ENCODE peak calls at places on chromosomes 5 and 9, in five cellular contexts. J is dorsolateral prefrontal cortex; L is CD8-positive, alpha-beta memory T cell; Z is GM23338; S is pancreas. A is an unnamed sample. For H3K27me3, the result is how much of the 10 kb centered on the place peaks cover.

GRCh38 chr9:34993502-34994428 is 4.2 kb downstream of the DNAJB5 start:
- DNase-seq in L (no peak), Z (peak), J (peak), S (peak), A (no peak)

GRCh38 chr9:108434036-108434435 is 421.8 kb downstream of the ACTL7B start:
- DNase-seq in J (no peak), Z (no peak), S (no peak), L (no peak), A (no peak)

GRCh38 chr5:91049112-91049511 is 334.0 kb downstream of the ARRDC3 start:
- DNase-seq in S (no peak), Z (no peak), J (no peak), L (no peak), A (no peak)

GRCh38 chr9:71863652-71864051 is 47.3 kb downstream of the ABHD17B start:
- DNase-seq in Z (no peak), L (no peak), S (no peak), J (no peak), A (no peak)

GRCh38 chr9:134571946-134572914 is 69.4 kb upstream of the COL5A1 start:
- DNase-seq in S (peak), Z (no peak), J (no peak), L (no peak), A (no peak)

GRCh38 chr5:112355058-112355685 is 63.9 kb downstream of the EPB41L4A start:
- DNase-seq in S (no peak), J (no peak), Z (no peak), L (no peak), A (no peak)

GRCh38 chr9:130839237-130840111 is 4.4 kb downstream of the ABL1 start:
- DNase-seq in S (no peak), Z (no peak), J (peak), L (no peak), A (no peak)

GRCh38 chr9:136539427-136540412 is 6.1 kb downstream of the NOTCH1 start:
- DNase-seq in S (peak), J (peak), Z (peak), L (peak), A (peak)

GRCh38 chr9:3455712-3456111 is 70.1 kb downstream of the RFX3 start:
- DNase-seq in S (no peak), J (no peak), Z (no peak), L (no peak), A (no peak)

GRCh38 chr5:97162045-97162444 is 19.6 kb upstream of the LIX1 start:
- DNase-seq in J (peak), Z (peak), S (peak), L (peak), A (peak)

DNA sequence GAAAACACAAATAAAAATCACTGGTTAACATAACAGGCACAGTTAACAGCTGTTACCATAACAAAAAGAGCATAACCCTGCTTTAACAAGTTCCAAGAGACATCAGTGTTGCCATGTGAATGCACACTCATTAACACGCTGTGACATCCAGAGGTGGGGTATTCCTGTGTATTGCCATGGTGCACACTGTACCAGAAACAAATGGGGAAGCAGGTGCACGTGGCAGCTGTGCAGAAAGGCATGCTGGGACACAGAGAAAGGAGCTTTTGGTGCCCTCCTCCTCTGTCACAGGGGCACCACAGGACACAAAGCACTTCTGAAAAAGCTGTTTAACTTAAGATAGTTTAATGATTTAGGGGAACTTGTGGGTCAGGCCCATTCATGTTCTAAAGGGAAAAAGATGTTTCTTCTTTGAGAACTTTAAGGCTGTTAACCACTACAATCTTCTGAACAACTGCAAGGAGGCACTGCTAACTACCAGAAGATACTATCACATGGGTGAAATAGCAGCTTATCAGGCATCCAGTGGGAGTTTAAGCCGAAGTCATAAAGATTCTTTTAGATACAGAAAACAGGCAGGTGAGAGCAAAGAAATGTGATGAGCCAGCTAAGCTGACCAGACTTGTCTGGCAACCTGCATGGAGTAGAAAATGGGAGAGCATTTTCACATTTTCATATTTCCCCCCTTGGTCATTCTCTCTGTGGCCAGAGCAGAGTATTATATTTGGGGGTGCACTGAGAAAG is 56.4 kb upstream of the GOLPH3 start:
- DNase-seq in S (no peak), Z (no peak), L (no peak), J (no peak), A (no peak)
- H3K27ac ChIP-seq in S (no peak), Z (no peak), L (no peak), J (no peak), A (no peak)

GRCh38 chr9:5559659-5560058 is 49.3 kb downstream of the PDCD1LG2 start:
- DNase-seq in Z (no peak), J (no peak), S (no peak), L (no peak), A (no peak)

GRCh38 chr9:5556101-5556500 is 45.8 kb downstream of the PDCD1LG2 start:
- DNase-seq in L (no peak), J (no peak), S (no peak), Z (no peak), A (no peak)

GRCh38 chr9:5554254-5554653 is 43.9 kb downstream of the PDCD1LG2 start:
- DNase-seq in S (no peak), L (no peak), Z (no peak), J (no peak), A (no peak)

GRCh38 chr9:5560439-5560838 is 50.1 kb downstream of the PDCD1LG2 start:
- DNase-seq in L (no peak), Z (no peak), J (no peak), S (no peak), A (no peak)

GRCh38 chr9:5557606-5558587 is 47.6 kb downstream of the PDCD1LG2 start:
- DNase-seq in Z (no peak), J (no peak), L (peak), S (no peak), A (peak)
- H3K4me3 ChIP-seq in Z (no peak), J (no peak), L (no peak), S (no peak), A (no peak)

DNA sequence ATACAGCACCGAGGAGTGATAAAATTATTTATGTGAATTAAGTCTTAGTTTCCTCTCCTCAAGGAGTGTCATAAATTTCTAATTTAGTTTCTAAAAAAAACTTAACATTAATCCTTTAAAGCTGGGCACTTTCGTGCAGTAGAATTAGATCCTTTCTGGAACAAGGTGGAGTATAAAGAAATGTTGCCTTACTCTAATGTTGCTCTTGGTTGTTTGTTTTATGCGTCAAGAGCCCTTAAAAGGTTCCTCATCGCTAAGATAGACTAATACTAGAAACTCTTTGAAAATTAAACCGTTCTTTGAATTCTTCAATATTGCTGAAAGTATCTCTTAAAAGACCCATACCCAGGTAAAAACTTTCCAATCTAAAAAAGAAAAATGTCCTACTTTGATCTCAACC is 83.6 kb upstream of the PLPP1 start:
- DNase-seq in L (no peak), S (no peak), Z (no peak), J (no peak), A (no peak)
- H3K27me3 ChIP-seq in L (under half), S (under half), Z (under half), J (under half), A (under half)

GRCh38 chr5:172699999-172700685 is 59.1 kb downstream of the NEURL1B start:
- DNase-seq in S (no peak), Z (peak), J (no peak), L (no peak), A (no peak)

GRCh38 chr5:172696171-172696849 is 55.2 kb downstream of the NEURL1B start:
- DNase-seq in J (no peak), Z (no peak), L (no peak), S (no peak), A (no peak)

GRCh38 chr5:172699423-172699822 is 58.4 kb downstream of the NEURL1B start:
- DNase-seq in S (no peak), J (no peak), Z (no peak), L (no peak), A (no peak)

GRCh38 chr5:172695431-172696054 is 54.5 kb downstream of the NEURL1B start:
- DNase-seq in S (no peak), J (no peak), Z (no peak), L (no peak), A (no peak)

DNA sequence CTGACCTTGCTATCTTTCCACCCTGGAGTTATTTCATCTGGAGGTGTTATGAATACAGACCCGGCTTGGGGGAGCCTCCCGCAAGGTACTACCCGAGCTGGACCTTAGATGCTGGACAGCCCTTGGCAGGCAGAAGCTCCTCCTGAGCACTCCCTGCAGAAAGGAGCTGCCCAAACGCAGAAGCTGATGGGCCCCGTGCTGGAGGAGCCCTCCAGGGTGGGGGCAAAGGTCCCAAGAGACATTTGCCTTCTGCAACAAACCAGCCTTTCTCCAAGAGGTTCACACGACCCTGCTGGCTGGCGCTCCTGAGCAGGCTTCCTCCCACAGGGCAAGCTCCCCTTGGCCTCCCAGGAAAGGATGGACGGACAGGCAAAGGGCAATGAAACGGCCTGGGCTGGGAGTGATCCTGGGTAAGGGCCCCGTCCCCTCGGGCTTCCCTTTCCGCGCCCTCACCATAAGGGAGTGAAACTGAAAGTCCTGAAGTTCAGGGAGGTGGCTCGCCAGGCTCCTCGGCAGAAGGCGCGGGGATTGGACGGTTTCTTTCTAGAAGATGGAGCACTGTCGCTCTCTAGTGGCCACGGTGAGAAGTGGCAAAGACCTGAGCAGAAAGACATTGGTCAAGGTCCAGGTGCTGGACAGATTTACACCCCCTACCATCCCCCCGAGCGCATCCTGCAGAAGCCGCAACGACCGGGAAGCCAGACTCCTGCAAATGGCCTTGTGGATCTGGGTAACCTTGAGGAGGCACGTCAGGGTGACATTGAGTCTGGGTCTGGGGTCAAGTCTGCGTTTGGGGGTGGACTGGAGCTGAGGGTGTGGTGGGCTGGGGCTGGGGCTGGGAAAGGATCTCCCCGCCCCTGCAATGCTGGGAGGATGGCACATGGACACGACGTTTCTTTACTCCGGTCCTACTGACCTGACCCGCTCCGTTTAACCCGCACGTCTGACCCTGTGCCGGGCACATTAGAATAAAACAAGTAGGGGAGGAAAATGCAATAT is 56.4 kb downstream of the NEURL1B start:
- DNase-seq in L (peak), Z (peak), J (peak), S (peak), A (peak)
- H3K27ac ChIP-seq in L (peak), Z (no peak), J (peak), S (peak), A (peak)

GRCh38 chr5:107431536-107431935 is 239.2 kb downstream of the EFNA5 start:
- DNase-seq in J (no peak), L (no peak), S (no peak), Z (no peak), A (no peak)

GRCh38 chr5:107430077-107430625 is 240.6 kb downstream of the EFNA5 start:
- DNase-seq in Z (no peak), J (no peak), L (no peak), S (no peak), A (no peak)

GRCh38 chr5:107425541-107426031 is 245.2 kb downstream of the EFNA5 start:
- DNase-seq in L (no peak), J (no peak), Z (no peak), S (no peak), A (no peak)

GRCh38 chr5:107426209-107426608 is 244.5 kb downstream of the EFNA5 start:
- DNase-seq in J (no peak), Z (no peak), L (no peak), S (no peak), A (no peak)

DNA sequence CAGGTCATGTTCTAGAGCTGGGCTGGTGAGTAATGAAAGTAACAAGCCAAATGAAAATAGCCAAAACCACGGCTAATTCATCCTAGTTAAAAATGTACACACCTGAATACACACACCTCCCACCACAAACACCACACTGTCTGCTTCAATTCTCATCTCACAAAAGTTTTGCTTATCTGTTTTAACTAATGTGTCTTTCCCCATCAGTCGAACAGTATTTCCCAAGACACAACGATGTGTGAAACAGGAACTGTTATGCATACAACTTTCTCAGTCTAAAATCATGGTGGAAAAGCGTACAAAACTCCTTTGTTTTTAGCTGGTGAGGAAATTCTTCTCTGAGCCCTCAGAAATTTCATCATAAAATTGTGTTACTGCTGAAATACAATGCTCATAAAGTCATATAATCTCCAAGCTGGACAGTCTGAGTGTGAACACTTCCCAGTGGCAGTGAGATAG is 242.4 kb downstream of the EFNA5 start:
- DNase-seq in L (no peak), S (no peak), Z (no peak), J (no peak), A (no peak)
- H3K4me3 ChIP-seq in L (no peak), S (no peak), Z (no peak), J (no peak), A (no peak)

DNA sequence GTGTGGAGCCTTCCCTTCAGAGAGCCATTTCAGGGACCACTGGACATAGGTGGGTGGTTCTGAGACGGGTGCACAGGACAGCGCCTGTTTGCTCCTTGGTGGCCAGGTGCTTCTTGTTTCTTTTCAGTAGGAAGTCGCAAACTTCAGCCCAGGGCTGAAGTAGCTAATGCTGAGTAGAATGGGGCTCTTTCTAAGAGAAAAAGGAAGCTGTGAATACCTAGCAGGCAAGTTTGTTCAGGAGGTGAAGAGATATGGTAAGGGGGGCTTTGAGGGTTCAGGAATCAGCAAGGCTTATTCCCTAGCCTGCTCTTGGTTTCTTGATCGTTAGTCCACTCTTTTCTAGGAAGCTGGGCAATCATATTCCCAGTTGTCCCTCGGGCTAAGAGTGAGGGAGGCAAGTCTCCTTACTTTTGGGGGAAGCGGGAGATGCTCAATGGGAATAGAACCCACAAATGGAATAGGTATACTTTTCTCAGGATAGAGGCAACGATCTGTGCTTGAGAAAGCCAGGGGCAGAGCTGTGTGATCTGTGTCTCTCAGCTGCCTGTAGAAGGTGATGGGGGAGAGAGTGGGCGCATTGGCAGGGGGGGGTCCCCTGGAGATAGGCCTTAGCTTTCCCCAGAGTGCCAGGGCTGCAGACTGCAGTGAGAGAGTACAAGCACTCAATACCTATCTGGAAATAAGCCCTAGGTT is 1.9 kb upstream of the PURA start:
- DNase-seq in L (no peak), J (no peak), Z (no peak), S (no peak), A (no peak)
- H3K27me3 ChIP-seq in L (under half), J (under half), Z (half or more), S (under half), A (under half)

GRCh38 chr5:142426676-142427364 is 102.0 kb upstream of the SPRY4 start:
- DNase-seq in Z (no peak), L (no peak), J (no peak), S (no peak), A (no peak)
- H3K27ac ChIP-seq in Z (peak), L (no peak), J (peak), S (no peak), A (peak)

A was measured in CD4-positive, alpha-beta memory T cell.